ENCODE peak calls at places on chromosomes 7 and 10, in nine cellular contexts. J, A, I, U, Y, T, K, W and O are unnamed samples.

GRCh38 chr10:12774219-12774894 is 227.2 kb downstream of the CCDC3 start:
- DNase-seq in A (no peak), T (no peak), W (no peak), I (no peak), Y (no peak), K (no peak), U (no peak), J (no peak), O (no peak)

GRCh38 chr7:151018421-151019129 is 5.7 kb downstream of the ATG9B start:
- DNase-seq in U (no peak), J (no peak), W (no peak), Y (no peak), I (peak; percentile 38), T (no peak), K (no peak), A (no peak), O (no peak)

GRCh38 chr7:99108615-99109014 is 35.3 kb downstream of the SMURF1 start:
- DNase-seq in W (no peak), J (peak; percentile 80), Y (no peak), A (no peak), I (no peak), T (no peak), K (no peak), U (no peak), O (no peak)

GRCh38 chr7:4631664-4632171 is 50.4 kb upstream of the FOXK1 start:
- DNase-seq in U (peak; percentile 79), Y (no peak), I (no peak), K (no peak), W (no peak), J (peak; percentile 91), A (peak; percentile 96), T (peak; percentile 91), O (peak; percentile 79)

GRCh38 chr7:153934629-153935028 is 117.6 kb upstream of the DPP6 start:
- DNase-seq in T (no peak), K (no peak), A (no peak), W (no peak), Y (peak; percentile 18), I (no peak), J (no peak), U (peak; percentile 79), O (no peak)

GRCh38 chr7:47690902-47691558 is 109.1 kb upstream of the TNS3 start:
- DNase-seq in I (no peak), K (no peak), A (no peak), J (peak; percentile 33), Y (no peak), W (no peak), T (no peak), U (peak; percentile 38), O (no peak)

GRCh38 chr7:3578399-3578798 is 277.3 kb downstream of the SDK1 start:
- DNase-seq in K (no peak), A (no peak), W (no peak), J (no peak), U (no peak), Y (no peak), T (no peak), I (no peak), O (no peak)

GRCh38 chr7:668139-668871 is 58.2 kb upstream of the DNAAF5 start:
- DNase-seq in U (no peak), K (no peak), W (no peak), I (no peak), T (peak; percentile 41), A (no peak), Y (no peak), J (no peak), O (no peak)

GRCh38 chr7:108244110-108244509 is 113.9 kb upstream of the LAMB4 start:
- DNase-seq in Y (no peak), U (no peak), W (no peak), J (no peak), K (no peak), A (no peak), T (no peak), I (no peak), O (no peak)

GRCh38 chr7:31729195-31729804 is 42.3 kb downstream of the PPP1R17 start:
- DNase-seq in J (peak; percentile 3), U (no peak), Y (no peak), T (no peak), A (no peak), W (no peak), I (no peak), K (no peak), O (no peak)

GRCh38 chr7:5322621-5323410 is 40.1 kb downstream of the SLC29A4 start:
- DNase-seq in U (no peak), K (no peak), Y (no peak), A (no peak), J (no peak), W (no peak), T (no peak), I (no peak), O (no peak)

GRCh38 chr10:119090968-119091367 is 10.4 kb upstream of the EIF3A start:
- DNase-seq in K (no peak), I (peak; percentile 73), A (no peak), U (no peak), J (peak; percentile 66), W (no peak), T (no peak), Y (peak; percentile 49), O (no peak)

GRCh38 chr10:46548781-46549090 is 7.7 kb downstream of the GPRIN2 start:
- DNase-seq in I (no peak), A (no peak), T (no peak), Y (no peak), J (no peak), U (no peak), W (no peak), K (no peak), O (no peak)

GRCh38 chr7:113099284-113099919 is 12.8 kb upstream of the GPR85 start:
- DNase-seq in Y (no peak), T (no peak), W (no peak), K (no peak), I (no peak), A (no peak), J (no peak), U (no peak), O (no peak)

GRCh38 chr10:92830478-92831389 is 17.6 kb upstream of the EXOC6 start:
- DNase-seq in I (peak; percentile 30), W (peak; percentile 23), T (no peak), Y (no peak), J (no peak), K (no peak), U (no peak), A (no peak), O (no peak)

GRCh38 chr10:72228318-72228751 is 12.3 kb upstream of the ASCC1 start:
- DNase-seq in K (no peak), U (no peak), T (no peak), J (no peak), W (no peak), A (no peak), Y (no peak), I (no peak), O (no peak)

GRCh38 chr10:85222300-85222699 is 893.9 kb downstream of the CCSER2 start:
- DNase-seq in U (no peak), K (no peak), J (no peak), A (no peak), T (no peak), Y (no peak), W (no peak), I (no peak), O (peak; percentile 7)

GRCh38 chr7:152896217-152896616 is 136.7 kb downstream of the ACTR3B start:
- DNase-seq in I (no peak), T (no peak), Y (no peak), W (no peak), A (no peak), U (no peak), K (no peak), J (no peak), O (no peak)

GRCh38 chr10:101001225-101002035 is 1.8 kb downstream of the LZTS2 start:
- DNase-seq in K (no peak), W (no peak), Y (peak; percentile 3), T (peak; percentile 96), U (no peak), I (no peak), A (no peak), J (peak; percentile 90), O (peak; percentile 86)

GRCh38 chr10:100817268-100817839 is 72.0 kb downstream of the PAX2 start:
- DNase-seq in U (no peak), T (no peak), J (no peak), K (no peak), A (no peak), I (no peak), W (no peak), Y (no peak), O (no peak)

GRCh38 chr10:132984801-132985545 is 42.6 kb upstream of the CFAP46 start:
- DNase-seq in U (no peak), Y (no peak), A (no peak), W (no peak), J (no peak), K (no peak), T (no peak), I (no peak), O (no peak)

GRCh38 chr7:50869108-50869716 is 86.5 kb upstream of the GRB10 start:
- DNase-seq in A (no peak), U (no peak), K (no peak), Y (no peak), I (no peak), W (no peak), T (peak; percentile 65), J (peak; percentile 50), O (peak; percentile 81)

GRCh38 chr10:122044045-122044661 is 55.2 kb downstream of the TACC2 start:
- DNase-seq in Y (no peak), J (peak; percentile 60), K (no peak), A (peak; percentile 20), U (no peak), T (peak; percentile 43), I (no peak), W (no peak), O (no peak)

GRCh38 chr7:116173051-116174028 is 37.0 kb upstream of the TES start:
- DNase-seq in W (no peak), J (peak; percentile 64), U (peak; percentile 10), Y (peak; percentile 79), K (no peak), A (peak; percentile 4), T (no peak), I (no peak), O (peak; percentile 58)

GRCh38 chr10:67772894-67773511 is 65.0 kb downstream of the DNAJC12 start:
- DNase-seq in Y (peak; percentile 60), T (no peak), A (no peak), W (no peak), K (no peak), U (no peak), J (no peak), I (no peak), O (no peak)

GRCh38 chr7:574661-575395 is 55.2 kb upstream of the PDGFA start:
- DNase-seq in A (no peak), K (no peak), I (no peak), T (no peak), W (no peak), Y (no peak), J (no peak), U (no peak), O (no peak)

GRCh38 chr10:124543146-124543545 is 81.5 kb downstream of the LHPP start:
- DNase-seq in U (no peak), A (no peak), W (no peak), I (no peak), T (no peak), Y (no peak), K (no peak), J (no peak), O (no peak)

GRCh38 chr10:44963772-44964633 is 4.4 kb downstream of the RASSF4 start:
- DNase-seq in K (no peak), W (no peak), A (no peak), Y (peak; percentile 69), I (peak; percentile 12), J (no peak), T (peak; percentile 87), U (peak; percentile 77), O (peak; percentile 97)

GRCh38 chr7:116188-116981 is 76.0 kb upstream of the FAM20C start:
- DNase-seq in U (no peak), W (no peak), A (no peak), I (no peak), T (no peak), K (no peak), Y (no peak), J (no peak), O (no peak)

GRCh38 chr7:99460651-99461050 is 5.3 kb downstream of the ATP5MF start:
- DNase-seq in W (no peak), U (no peak), T (no peak), J (no peak), I (no peak), A (no peak), Y (no peak), K (no peak), O (no peak)

GRCh38 chr10:70441161-70441876 is at the start of gene NODAL:
- DNase-seq in U (no peak), W (no peak), T (no peak), J (no peak), K (no peak), Y (no peak), I (no peak), A (no peak), O (no peak)